ENCODE peak calls at places on chromosomes 6 and 20, in six cellular contexts. One of them, this sample, is unnamed.

GRCh38 chr6:134619077-134619476 is 301.2 kb upstream of the SGK1 start:
- DNase-seq in stimulated activated CD4-positive, alpha-beta T cell treated with anti-CD3 and anti-CD28 coated beads, Interleukin-2, amount 100 ng/mL, for 24 hours: no peak
- DNase-seq in mammary epithelial cell: no peak
- DNase-seq in NCI-H2227 treated with DMSO at 0.1 percent for 48 hours: no peak
- DNase-seq in stimulated activated naive CD4-positive, alpha-beta T cell: no peak
- DNase-seq in HepG2: no peak
- DNase-seq in this sample: no peak

GRCh38 chr20:59787186-59787890 is 146.1 kb downstream of the SYCP2 start:
- DNase-seq in stimulated activated naive CD4-positive, alpha-beta T cell: no peak
- DNase-seq in mammary epithelial cell: no peak
- DNase-seq in HepG2: no peak
- DNase-seq in NCI-H2227 treated with DMSO at 0.1 percent for 48 hours: no peak
- DNase-seq in stimulated activated CD4-positive, alpha-beta T cell treated with anti-CD3 and anti-CD28 coated beads, Interleukin-2, amount 100 ng/mL, for 24 hours: no peak
- DNase-seq in this sample: no peak

GRCh38 chr6:53192590-53193232 is 44.1 kb upstream of the GCM1 start:
- DNase-seq in stimulated activated naive CD4-positive, alpha-beta T cell: no peak
- DNase-seq in NCI-H2227 treated with DMSO at 0.1 percent for 48 hours: peak
- DNase-seq in stimulated activated CD4-positive, alpha-beta T cell treated with anti-CD3 and anti-CD28 coated beads, Interleukin-2, amount 100 ng/mL, for 24 hours: no peak
- DNase-seq in mammary epithelial cell: no peak
- DNase-seq in HepG2: no peak
- DNase-seq in this sample: no peak

GRCh38 chr6:67345946-67346345 is 1289.1 kb upstream of the ADGRB3 start:
- DNase-seq in mammary epithelial cell: peak
- DNase-seq in NCI-H2227 treated with DMSO at 0.1 percent for 48 hours: no peak
- DNase-seq in stimulated activated CD4-positive, alpha-beta T cell treated with anti-CD3 and anti-CD28 coated beads, Interleukin-2, amount 100 ng/mL, for 24 hours: no peak
- DNase-seq in stimulated activated naive CD4-positive, alpha-beta T cell: no peak
- DNase-seq in HepG2: peak
- DNase-seq in this sample: no peak

GRCh38 chr6:133983099-133983939 is 30.3 kb downstream of the TBPL1 start:
- DNase-seq in stimulated activated naive CD4-positive, alpha-beta T cell: peak
- DNase-seq in HepG2: peak
- DNase-seq in NCI-H2227 treated with DMSO at 0.1 percent for 48 hours: no peak
- DNase-seq in mammary epithelial cell: peak
- DNase-seq in stimulated activated CD4-positive, alpha-beta T cell treated with anti-CD3 and anti-CD28 coated beads, Interleukin-2, amount 100 ng/mL, for 24 hours: peak
- DNase-seq in this sample: no peak

GRCh38 chr6:121760640-121761213 is 325.3 kb downstream of the GJA1 start:
- DNase-seq in stimulated activated naive CD4-positive, alpha-beta T cell: no peak
- DNase-seq in HepG2: no peak
- DNase-seq in mammary epithelial cell: no peak
- DNase-seq in NCI-H2227 treated with DMSO at 0.1 percent for 48 hours: no peak
- DNase-seq in stimulated activated CD4-positive, alpha-beta T cell treated with anti-CD3 and anti-CD28 coated beads, Interleukin-2, amount 100 ng/mL, for 24 hours: no peak
- DNase-seq in this sample: no peak

GRCh38 chr20:62606551-62607201 is 35.6 kb upstream of the SLCO4A1 start:
- DNase-seq in stimulated activated CD4-positive, alpha-beta T cell treated with anti-CD3 and anti-CD28 coated beads, Interleukin-2, amount 100 ng/mL, for 24 hours: no peak
- DNase-seq in HepG2: no peak
- DNase-seq in mammary epithelial cell: no peak
- DNase-seq in NCI-H2227 treated with DMSO at 0.1 percent for 48 hours: no peak
- DNase-seq in stimulated activated naive CD4-positive, alpha-beta T cell: no peak
- DNase-seq in this sample: no peak

GRCh38 chr6:46652603-46653438 is at the start of the genes CYP39A1 and SLC25A27:
- DNase-seq in HepG2: peak
- DNase-seq in NCI-H2227 treated with DMSO at 0.1 percent for 48 hours: peak
- DNase-seq in mammary epithelial cell: peak
- DNase-seq in stimulated activated naive CD4-positive, alpha-beta T cell: peak
- DNase-seq in stimulated activated CD4-positive, alpha-beta T cell treated with anti-CD3 and anti-CD28 coated beads, Interleukin-2, amount 100 ng/mL, for 24 hours: peak
- DNase-seq in this sample: peak

GRCh38 chr6:1164600-1164999 is 147.3 kb upstream of the FOXQ1 start:
- DNase-seq in HepG2: peak
- DNase-seq in stimulated activated naive CD4-positive, alpha-beta T cell: no peak
- DNase-seq in mammary epithelial cell: no peak
- DNase-seq in NCI-H2227 treated with DMSO at 0.1 percent for 48 hours: no peak
- DNase-seq in stimulated activated CD4-positive, alpha-beta T cell treated with anti-CD3 and anti-CD28 coated beads, Interleukin-2, amount 100 ng/mL, for 24 hours: no peak
- DNase-seq in this sample: peak

GRCh38 chr20:54221383-54221782 is 13.5 kb downstream of the PFDN4 start:
- DNase-seq in stimulated activated naive CD4-positive, alpha-beta T cell: peak
- DNase-seq in HepG2: no peak
- DNase-seq in NCI-H2227 treated with DMSO at 0.1 percent for 48 hours: no peak
- DNase-seq in mammary epithelial cell: peak
- DNase-seq in stimulated activated CD4-positive, alpha-beta T cell treated with anti-CD3 and anti-CD28 coated beads, Interleukin-2, amount 100 ng/mL, for 24 hours: no peak
- DNase-seq in this sample: no peak

GRCh38 chr6:22774129-22774528 is 204.8 kb downstream of the HDGFL1 start:
- DNase-seq in HepG2: no peak
- DNase-seq in stimulated activated naive CD4-positive, alpha-beta T cell: no peak
- DNase-seq in NCI-H2227 treated with DMSO at 0.1 percent for 48 hours: no peak
- DNase-seq in stimulated activated CD4-positive, alpha-beta T cell treated with anti-CD3 and anti-CD28 coated beads, Interleukin-2, amount 100 ng/mL, for 24 hours: no peak
- DNase-seq in mammary epithelial cell: no peak
- DNase-seq in this sample: no peak

GRCh38 chr6:69593706-69594105 is 203.1 kb downstream of the LMBRD1 start:
- DNase-seq in HepG2: no peak
- DNase-seq in stimulated activated naive CD4-positive, alpha-beta T cell: no peak
- DNase-seq in NCI-H2227 treated with DMSO at 0.1 percent for 48 hours: no peak
- DNase-seq in stimulated activated CD4-positive, alpha-beta T cell treated with anti-CD3 and anti-CD28 coated beads, Interleukin-2, amount 100 ng/mL, for 24 hours: no peak
- DNase-seq in mammary epithelial cell: no peak
- DNase-seq in this sample: no peak

GRCh38 chr6:125124250-125124777 is 29.3 kb upstream of the TPD52L1 start:
- DNase-seq in mammary epithelial cell: peak
- DNase-seq in stimulated activated naive CD4-positive, alpha-beta T cell: no peak
- DNase-seq in stimulated activated CD4-positive, alpha-beta T cell treated with anti-CD3 and anti-CD28 coated beads, Interleukin-2, amount 100 ng/mL, for 24 hours: no peak
- DNase-seq in NCI-H2227 treated with DMSO at 0.1 percent for 48 hours: no peak
- DNase-seq in HepG2: peak
- DNase-seq in this sample: no peak

This sample was measured in midbrain.